ENCODE peak calls at places on chromosomes 6 and 20, in six cellular contexts. One of them, this sample, is unnamed.

GRCh38 chr6:33313105-33313708 is 671 bp downstream of the TAPBP start:
- DNase-seq in psoas muscle: peak; percentile 53
- DNase-seq in SJSA1: peak; percentile 58
- DNase-seq in T-helper 9 cell: no peak
- DNase-seq in stimulated activated CD4-positive, alpha-beta T cell treated with anti-CD3 and anti-CD28 coated beads, Interleukin-1b, Interleukin-23, amount 100 ng/mL, for 1 hour: no peak
- DNase-seq in KG1: peak; percentile 65
- DNase-seq in this sample: no peak

GRCh38 chr6:84249724-84250123 is 22.3 kb upstream of the CEP162 start:
- DNase-seq in psoas muscle: no peak
- DNase-seq in SJSA1: no peak
- DNase-seq in T-helper 9 cell: no peak
- DNase-seq in stimulated activated CD4-positive, alpha-beta T cell treated with anti-CD3 and anti-CD28 coated beads, Interleukin-1b, Interleukin-23, amount 100 ng/mL, for 1 hour: no peak
- DNase-seq in KG1: no peak
- DNase-seq in this sample: no peak

GRCh38 chr6:111566873-111567517 is 38.7 kb downstream of the TRAF3IP2 start:
- DNase-seq in psoas muscle: no peak
- DNase-seq in SJSA1: peak; percentile 40
- DNase-seq in T-helper 9 cell: no peak
- DNase-seq in stimulated activated CD4-positive, alpha-beta T cell treated with anti-CD3 and anti-CD28 coated beads, Interleukin-1b, Interleukin-23, amount 100 ng/mL, for 1 hour: no peak
- DNase-seq in KG1: no peak
- DNase-seq in this sample: no peak

GRCh38 chr20:49559411-49560081 is 8.4 kb downstream of the PTGIS start:
- DNase-seq in psoas muscle: peak; percentile 48
- DNase-seq in SJSA1: no peak
- DNase-seq in T-helper 9 cell: no peak
- DNase-seq in stimulated activated CD4-positive, alpha-beta T cell treated with anti-CD3 and anti-CD28 coated beads, Interleukin-1b, Interleukin-23, amount 100 ng/mL, for 1 hour: no peak
- DNase-seq in KG1: no peak
- DNase-seq in this sample: no peak

GRCh38 chr20:44398303-44398702 is 42.8 kb downstream of the HNF4A start:
- DNase-seq in psoas muscle: no peak
- DNase-seq in SJSA1: peak; percentile 52
- DNase-seq in T-helper 9 cell: no peak
- DNase-seq in stimulated activated CD4-positive, alpha-beta T cell treated with anti-CD3 and anti-CD28 coated beads, Interleukin-1b, Interleukin-23, amount 100 ng/mL, for 1 hour: no peak
- DNase-seq in KG1: no peak
- DNase-seq in this sample: no peak

GRCh38 chr6:11848852-11849731 is 70.5 kb upstream of the ADTRP start:
- DNase-seq in psoas muscle: no peak
- DNase-seq in SJSA1: peak; percentile 25
- DNase-seq in T-helper 9 cell: no peak
- DNase-seq in stimulated activated CD4-positive, alpha-beta T cell treated with anti-CD3 and anti-CD28 coated beads, Interleukin-1b, Interleukin-23, amount 100 ng/mL, for 1 hour: no peak
- DNase-seq in KG1: no peak
- DNase-seq in this sample: no peak

GRCh38 chr20:11734431-11734830 is 183.3 kb upstream of the BTBD3 start:
- DNase-seq in psoas muscle: no peak
- DNase-seq in SJSA1: no peak
- DNase-seq in T-helper 9 cell: no peak
- DNase-seq in stimulated activated CD4-positive, alpha-beta T cell treated with anti-CD3 and anti-CD28 coated beads, Interleukin-1b, Interleukin-23, amount 100 ng/mL, for 1 hour: no peak
- DNase-seq in KG1: no peak
- DNase-seq in this sample: no peak

GRCh38 chr20:33781945-33782344 is 29.2 kb upstream of the CHMP4B start:
- DNase-seq in psoas muscle: no peak
- DNase-seq in SJSA1: no peak
- DNase-seq in T-helper 9 cell: no peak
- DNase-seq in stimulated activated CD4-positive, alpha-beta T cell treated with anti-CD3 and anti-CD28 coated beads, Interleukin-1b, Interleukin-23, amount 100 ng/mL, for 1 hour: no peak
- DNase-seq in KG1: no peak
- DNase-seq in this sample: no peak

GRCh38 chr20:61299088-61299487 is 47.0 kb downstream of the CDH4 start:
- DNase-seq in psoas muscle: no peak
- DNase-seq in SJSA1: no peak
- DNase-seq in T-helper 9 cell: no peak
- DNase-seq in stimulated activated CD4-positive, alpha-beta T cell treated with anti-CD3 and anti-CD28 coated beads, Interleukin-1b, Interleukin-23, amount 100 ng/mL, for 1 hour: no peak
- DNase-seq in KG1: no peak
- DNase-seq in this sample: no peak

GRCh38 chr6:68134796-68135195 is 500.3 kb upstream of the ADGRB3 start:
- DNase-seq in psoas muscle: no peak
- DNase-seq in SJSA1: no peak
- DNase-seq in T-helper 9 cell: no peak
- DNase-seq in stimulated activated CD4-positive, alpha-beta T cell treated with anti-CD3 and anti-CD28 coated beads, Interleukin-1b, Interleukin-23, amount 100 ng/mL, for 1 hour: no peak
- DNase-seq in KG1: no peak
- DNase-seq in this sample: no peak

GRCh38 chr6:27630727-27631613 is 158.1 kb upstream of the ZNF184 start:
- DNase-seq in psoas muscle: no peak
- DNase-seq in SJSA1: peak; percentile 4
- DNase-seq in T-helper 9 cell: no peak
- DNase-seq in stimulated activated CD4-positive, alpha-beta T cell treated with anti-CD3 and anti-CD28 coated beads, Interleukin-1b, Interleukin-23, amount 100 ng/mL, for 1 hour: peak; percentile 5
- DNase-seq in KG1: no peak
- DNase-seq in this sample: peak; percentile 44

GRCh38 chr6:27168108-27168507 is 79.4 kb upstream of the PRSS16 start:
- DNase-seq in psoas muscle: no peak
- DNase-seq in SJSA1: no peak
- DNase-seq in T-helper 9 cell: no peak
- DNase-seq in stimulated activated CD4-positive, alpha-beta T cell treated with anti-CD3 and anti-CD28 coated beads, Interleukin-1b, Interleukin-23, amount 100 ng/mL, for 1 hour: no peak
- DNase-seq in KG1: no peak
- DNase-seq in this sample: no peak

GRCh38 chr6:31652925-31653724 is 664 bp upstream of the BAG6 start:
- DNase-seq in psoas muscle: peak; percentile 85
- DNase-seq in SJSA1: peak; percentile 99
- DNase-seq in T-helper 9 cell: no peak
- DNase-seq in stimulated activated CD4-positive, alpha-beta T cell treated with anti-CD3 and anti-CD28 coated beads, Interleukin-1b, Interleukin-23, amount 100 ng/mL, for 1 hour: no peak
- DNase-seq in KG1: no peak
- DNase-seq in this sample: no peak

GRCh38 chr6:158669145-158670035 is 19.5 kb downstream of the SYTL3 start:
- DNase-seq in psoas muscle: no peak
- DNase-seq in SJSA1: no peak
- DNase-seq in T-helper 9 cell: no peak
- DNase-seq in stimulated activated CD4-positive, alpha-beta T cell treated with anti-CD3 and anti-CD28 coated beads, Interleukin-1b, Interleukin-23, amount 100 ng/mL, for 1 hour: no peak
- DNase-seq in KG1: no peak
- DNase-seq in this sample: no peak

GRCh38 chr6:130725551-130725950 is 101.7 kb upstream of the SMLR1 start:
- DNase-seq in psoas muscle: no peak
- DNase-seq in SJSA1: no peak
- DNase-seq in T-helper 9 cell: no peak
- DNase-seq in stimulated activated CD4-positive, alpha-beta T cell treated with anti-CD3 and anti-CD28 coated beads, Interleukin-1b, Interleukin-23, amount 100 ng/mL, for 1 hour: no peak
- DNase-seq in KG1: no peak
- DNase-seq in this sample: no peak

GRCh38 chr20:38986663-38987062 is 24.5 kb downstream of the DHX35 start:
- DNase-seq in psoas muscle: no peak
- DNase-seq in SJSA1: no peak
- DNase-seq in T-helper 9 cell: no peak
- DNase-seq in stimulated activated CD4-positive, alpha-beta T cell treated with anti-CD3 and anti-CD28 coated beads, Interleukin-1b, Interleukin-23, amount 100 ng/mL, for 1 hour: no peak
- DNase-seq in KG1: no peak
- DNase-seq in this sample: no peak

GRCh38 chr6:27188206-27188884 is 59.2 kb upstream of the PRSS16 start:
- DNase-seq in psoas muscle: peak; percentile 48
- DNase-seq in SJSA1: peak; percentile 84
- DNase-seq in T-helper 9 cell: no peak
- DNase-seq in stimulated activated CD4-positive, alpha-beta T cell treated with anti-CD3 and anti-CD28 coated beads, Interleukin-1b, Interleukin-23, amount 100 ng/mL, for 1 hour: no peak
- DNase-seq in KG1: peak; percentile 74
- DNase-seq in this sample: peak; percentile 44

GRCh38 chr6:53484409-53485280 is 60.3 kb downstream of the GCLC start:
- DNase-seq in psoas muscle: no peak
- DNase-seq in SJSA1: peak; percentile 50
- DNase-seq in T-helper 9 cell: peak; percentile 74
- DNase-seq in stimulated activated CD4-positive, alpha-beta T cell treated with anti-CD3 and anti-CD28 coated beads, Interleukin-1b, Interleukin-23, amount 100 ng/mL, for 1 hour: peak; percentile 68
- DNase-seq in KG1: peak; percentile 75
- DNase-seq in this sample: peak; percentile 55

GRCh38 chr6:13395272-13396237 is 67.2 kb upstream of the TBC1D7 start:
- DNase-seq in psoas muscle: peak; percentile 62
- DNase-seq in SJSA1: peak; percentile 34
- DNase-seq in T-helper 9 cell: no peak
- DNase-seq in stimulated activated CD4-positive, alpha-beta T cell treated with anti-CD3 and anti-CD28 coated beads, Interleukin-1b, Interleukin-23, amount 100 ng/mL, for 1 hour: no peak
- DNase-seq in KG1: peak; percentile 49
- DNase-seq in this sample: no peak

GRCh38 chr6:47034919-47035318 is 7.2 kb downstream of the ADGRF1 start:
- DNase-seq in psoas muscle: no peak
- DNase-seq in SJSA1: peak; percentile 60
- DNase-seq in T-helper 9 cell: no peak
- DNase-seq in stimulated activated CD4-positive, alpha-beta T cell treated with anti-CD3 and anti-CD28 coated beads, Interleukin-1b, Interleukin-23, amount 100 ng/mL, for 1 hour: no peak
- DNase-seq in KG1: no peak
- DNase-seq in this sample: peak; percentile 93

GRCh38 chr20:47133809-47134456 is 222.6 kb downstream of the ZMYND8 start:
- DNase-seq in psoas muscle: peak; percentile 25
- DNase-seq in SJSA1: peak; percentile 41
- DNase-seq in T-helper 9 cell: no peak
- DNase-seq in stimulated activated CD4-positive, alpha-beta T cell treated with anti-CD3 and anti-CD28 coated beads, Interleukin-1b, Interleukin-23, amount 100 ng/mL, for 1 hour: no peak
- DNase-seq in KG1: no peak
- DNase-seq in this sample: no peak

GRCh38 chr20:36542019-36542488 is 735 bp downstream of the MYL9 start:
- DNase-seq in psoas muscle: peak; percentile 37
- DNase-seq in SJSA1: peak; percentile 73
- DNase-seq in T-helper 9 cell: no peak
- DNase-seq in stimulated activated CD4-positive, alpha-beta T cell treated with anti-CD3 and anti-CD28 coated beads, Interleukin-1b, Interleukin-23, amount 100 ng/mL, for 1 hour: no peak
- DNase-seq in KG1: no peak
- DNase-seq in this sample: peak; percentile 33

GRCh38 chr20:16444056-16444777 is 129.0 kb downstream of the KIF16B start:
- DNase-seq in psoas muscle: no peak
- DNase-seq in SJSA1: no peak
- DNase-seq in T-helper 9 cell: no peak
- DNase-seq in stimulated activated CD4-positive, alpha-beta T cell treated with anti-CD3 and anti-CD28 coated beads, Interleukin-1b, Interleukin-23, amount 100 ng/mL, for 1 hour: no peak
- DNase-seq in KG1: no peak
- DNase-seq in this sample: no peak